ENCODE peak calls at places on chromosomes 7 and 10, in four cellular contexts. W is progenitor cell of endocrine pancreas, P is suprapubic skin, D is A549. T is an unnamed sample.
A peak's percentile ranks its signal among the peaks of the same experiment; 100 is the strongest.

GRCh38 chr10:109429956-109430760 is 493.2 kb downstream of the XPNPEP1 start:
- DNase-seq in W (no peak), P (no peak), D (no peak), T (no peak)

GRCh38 chr10:49653530-49653929 is 25.9 kb upstream of the C10orf53 start:
- DNase-seq in W (no peak), P (peak; percentile 53), D (no peak), T (peak; percentile 62)

GRCh38 chr7:142139597-142140501 is 28.3 kb downstream of the MGAM2 start:
- DNase-seq in W (no peak), P (no peak), D (no peak), T (no peak)

GRCh38 chr10:55160904-55161303 is 359.9 kb upstream of the PCDH15 start:
- DNase-seq in W (no peak), P (no peak), D (no peak), T (no peak)

GRCh38 chr10:50538473-50539398 is 85.0 kb downstream of the SGMS1 start:
- DNase-seq in W (no peak), P (no peak), D (no peak), T (no peak)

GRCh38 chr7:104838537-104839299 is 175.3 kb upstream of the KMT2E start:
- DNase-seq in W (no peak), P (no peak), D (no peak), T (no peak)

GRCh38 chr10:12184165-12184564 is 11.5 kb downstream of the NUDT5 start:
- DNase-seq in W (no peak), P (no peak), D (no peak), T (no peak)

GRCh38 chr10:131695814-131696165 is 205.0 kb upstream of the PPP2R2D start:
- DNase-seq in W (no peak), P (peak; percentile 56), D (no peak), T (peak; percentile 45)

GRCh38 chr10:97479939-97480338 is 18.3 kb downstream of the MMS19 start:
- DNase-seq in W (no peak), P (no peak), D (no peak), T (no peak)

GRCh38 chr7:4801839-4802231 is 26.4 kb downstream of the AP5Z1 start:
- DNase-seq in W (no peak), P (no peak), D (no peak), T (no peak)

GRCh38 chr10:43861966-43862751 is 213.5 kb upstream of the ZNF32 start:
- DNase-seq in W (no peak), P (no peak), D (no peak), T (peak; percentile 76)

GRCh38 chr10:14146005-14146404 is 184.7 kb downstream of the FRMD4A start:
- DNase-seq in W (no peak), P (no peak), D (no peak), T (no peak)

GRCh38 chr7:66167773-66168367 is 37.3 kb upstream of the TPST1 start:
- DNase-seq in W (no peak), P (no peak), D (no peak), T (no peak)

GRCh38 chr10:86684305-86684704 is 16.0 kb downstream of the LDB3 start:
- DNase-seq in W (no peak), P (no peak), D (no peak), T (peak; percentile 88)

GRCh38 chr10:30459283-30459682 is 25.3 kb downstream of the MAP3K8 start:
- DNase-seq in W (no peak), P (no peak), D (no peak), T (no peak)

GRCh38 chr7:81503771-81504170 is 266.1 kb downstream of the HGF start:
- DNase-seq in W (no peak), P (no peak), D (no peak), T (no peak)

GRCh38 chr7:20260219-20260618 is 43.0 kb upstream of the MACC1 start:
- DNase-seq in W (no peak), P (no peak), D (no peak), T (no peak)

GRCh38 chr7:6172331-6173295 is 99.8 kb downstream of the CYTH3 start:
- DNase-seq in W (no peak), P (no peak), D (no peak), T (no peak)

GRCh38 chr10:102312683-102313082 is 67.4 kb downstream of the GBF1 start:
- DNase-seq in W (no peak), P (no peak), D (no peak), T (no peak)

GRCh38 chr10:29646960-29647431 is 12.2 kb upstream of the SVIL start:
- DNase-seq in W (no peak), P (no peak), D (no peak), T (no peak)

GRCh38 chr10:59622320-59622901 is 87.2 kb downstream of the SLC16A9 start:
- DNase-seq in W (peak; percentile 26), P (no peak), D (peak; percentile 13), T (no peak)
- TF ChIP-seq CTCF in W (peak; percentile 73), P (peak; percentile 19), D (peak; percentile 65), T (peak; percentile 39)

DNA sequence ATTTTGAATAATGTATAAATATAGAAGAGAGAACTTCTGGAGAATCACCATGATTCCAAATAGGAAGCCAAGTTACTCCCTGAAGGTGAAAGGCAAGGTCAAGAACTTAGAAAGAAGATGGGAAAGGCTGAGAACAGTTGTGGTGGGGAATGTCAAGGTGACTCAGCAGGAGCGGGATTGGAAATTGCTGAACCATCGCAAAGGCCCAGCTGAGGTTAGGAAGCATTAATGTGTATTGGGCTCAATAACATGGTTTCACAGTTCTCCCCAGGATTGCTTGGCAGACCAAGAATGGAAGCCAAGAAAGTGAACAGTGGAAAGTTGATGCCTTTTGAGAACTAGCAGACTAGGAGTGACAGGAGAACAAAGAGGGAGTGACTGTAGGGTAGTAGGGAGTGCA is 133.3 kb downstream of the VTI1A start:
- DNase-seq in W (no peak), P (no peak), D (no peak), T (no peak)
- TF ChIP-seq CTCF in W (no peak), P (no peak), D (no peak), T (no peak)

GRCh38 chr10:113426181-113426837 is 126.5 kb upstream of the HABP2 start:
- DNase-seq in W (no peak), P (no peak), D (no peak), T (no peak)

GRCh38 chr10:113424984-113425383 is 127.9 kb upstream of the HABP2 start:
- DNase-seq in W (no peak), P (no peak), D (no peak), T (no peak)

GRCh38 chr10:113425596-113425995 is 127.3 kb upstream of the HABP2 start:
- DNase-seq in W (no peak), P (no peak), D (no peak), T (no peak)

GRCh38 chr10:113423877-113424276 is 129.0 kb upstream of the HABP2 start:
- DNase-seq in W (no peak), P (no peak), D (no peak), T (no peak)

GRCh38 chr10:113424304-113424721 is 128.5 kb upstream of the HABP2 start:
- DNase-seq in W (no peak), P (no peak), D (no peak), T (no peak)
- TF ChIP-seq CTCF in W (no peak), P (no peak), D (no peak), T (no peak)

GRCh38 chr10:91410638-91411367 is 659 bp downstream of the HECTD2 start:
- DNase-seq in W (no peak), P (peak; percentile 81), D (peak; percentile 53), T (peak; percentile 75)

GRCh38 chr10:91412688-91413087 is 2.5 kb downstream of the HECTD2 start:
- DNase-seq in W (no peak), P (no peak), D (no peak), T (no peak)

GRCh38 chr10:91409069-91409868 is 875 bp upstream of the HECTD2 start:
- DNase-seq in W (peak; percentile 57), P (peak; percentile 92), D (peak; percentile 75), T (peak; percentile 94)

GRCh38 chr10:91406322-91406721 is 3.8 kb upstream of the HECTD2 start:
- DNase-seq in W (no peak), P (no peak), D (no peak), T (no peak)

GRCh38 chr10:91409869-91410637 is at the start of gene HECTD2:
- DNase-seq in W (peak; percentile 68), P (peak; percentile 88), D (peak; percentile 52), T (peak; percentile 78)
- TF ChIP-seq CTCF in W (peak; percentile 58), P (peak; percentile 52), D (peak; percentile 73), T (peak; percentile 32)

GRCh38 chr10:6667150-6667549 is 87.1 kb upstream of the PRKCQ start:
- DNase-seq in W (no peak), P (no peak), D (no peak), T (no peak)
- TF ChIP-seq CTCF in W (no peak), P (no peak), D (no peak), T (no peak)

DNA sequence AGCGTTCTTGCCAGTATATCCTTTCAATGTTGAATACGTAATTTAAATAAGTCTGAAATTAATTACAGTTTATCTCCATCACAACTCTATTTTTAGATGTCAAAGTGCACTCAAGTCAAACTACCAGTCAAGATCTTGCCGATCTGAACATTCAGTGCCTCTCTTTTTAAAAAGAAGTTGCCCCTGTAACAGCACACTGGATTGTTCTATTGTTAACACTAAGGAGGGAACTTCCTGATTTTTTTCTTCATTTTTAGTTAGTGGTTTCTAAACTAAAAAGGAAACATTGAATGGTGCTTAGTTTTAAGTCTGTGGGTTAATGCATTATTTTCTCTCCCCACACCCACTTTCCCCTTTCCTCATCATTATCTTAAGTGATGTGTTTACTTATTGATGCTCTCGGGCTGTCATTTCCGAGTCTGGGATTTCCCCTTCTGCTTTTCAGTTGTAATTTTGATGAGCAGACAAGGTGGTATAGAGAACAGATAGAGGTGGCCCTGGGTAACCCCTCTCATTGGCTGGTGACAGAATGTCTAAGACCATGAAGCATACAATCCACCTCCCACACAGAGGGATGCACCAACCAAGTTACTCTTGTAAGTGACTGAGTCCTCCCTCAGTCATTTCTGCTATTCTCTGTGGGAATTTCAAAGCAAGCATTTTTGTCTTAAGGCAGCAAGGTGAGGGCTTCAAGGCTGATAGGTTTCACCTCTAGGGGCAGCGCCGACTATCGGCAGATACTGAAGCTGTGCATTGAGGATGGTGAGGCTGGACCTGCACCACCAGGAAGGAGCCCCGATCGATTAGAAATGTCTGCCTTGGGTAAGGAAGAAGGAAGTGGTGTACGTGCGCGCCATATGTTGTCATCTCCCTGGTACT is 49.4 kb downstream of the CHN2 start:
- DNase-seq in W (no peak), P (no peak), D (no peak), T (no peak)
- TF ChIP-seq CTCF in W (peak; percentile 18), P (no peak), D (peak; percentile 25), T (no peak)

DNA sequence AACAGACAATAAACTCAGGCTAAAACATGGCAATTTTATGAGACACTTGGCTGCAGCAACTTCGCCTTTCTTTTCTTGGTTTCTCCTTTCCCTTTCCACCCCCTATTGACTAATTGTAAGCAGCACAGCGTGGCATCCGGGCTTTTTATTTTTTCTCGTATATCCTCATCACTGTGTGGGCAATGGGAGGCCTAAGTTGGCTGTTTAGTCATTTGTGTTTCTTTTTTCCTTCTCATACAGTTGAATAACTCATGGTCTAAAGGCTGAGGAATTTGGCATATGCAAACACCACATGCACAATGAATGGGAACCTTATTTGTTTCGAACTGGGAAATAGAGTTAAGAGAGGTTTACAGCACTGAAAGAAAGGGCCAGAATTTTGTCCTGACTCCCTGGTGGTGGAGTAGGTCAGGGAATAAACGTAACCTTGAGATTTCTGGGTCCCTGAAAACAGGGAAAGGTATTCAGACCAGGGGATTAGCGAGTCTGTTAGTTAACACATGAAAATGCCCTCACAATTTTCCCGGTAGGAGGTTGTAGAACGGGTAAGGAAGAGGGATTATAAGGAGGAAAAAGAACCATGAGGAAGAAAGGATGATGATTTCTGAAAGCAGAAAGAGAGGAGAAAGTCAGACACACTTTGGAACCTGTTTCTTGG is 858.3 kb downstream of the KCNMA1 start:
- DNase-seq in W (no peak), P (no peak), D (no peak), T (no peak)
- TF ChIP-seq CTCF in W (peak; percentile 27), P (no peak), D (no peak), T (no peak)